ENCODE peak calls at places on chromosome 14, in six cellular contexts. One of them, this sample, is unnamed.

GRCh38 chr14:101839236-101839635 is 77.7 kb downstream of the PPP2R5C start:
- DNase-seq in progenitor cell of endocrine pancreas: no peak
- DNase-seq in osteocyte: no peak
- DNase-seq in lung: no peak
- DNase-seq in OCI-LY7: peak; percentile 88
- DNase-seq in omental fat pad: no peak
- DNase-seq in this sample: no peak

GRCh38 chr14:55938249-55938791 is 179.9 kb upstream of the PELI2 start:
- DNase-seq in progenitor cell of endocrine pancreas: no peak
- DNase-seq in osteocyte: no peak
- DNase-seq in lung: no peak
- DNase-seq in OCI-LY7: no peak
- DNase-seq in omental fat pad: no peak
- DNase-seq in this sample: no peak

GRCh38 chr14:76236172-76237130 is 84.7 kb downstream of the GPATCH2L start:
- DNase-seq in progenitor cell of endocrine pancreas: no peak
- DNase-seq in osteocyte: no peak
- DNase-seq in lung: no peak
- DNase-seq in OCI-LY7: peak; percentile 2
- DNase-seq in omental fat pad: no peak
- DNase-seq in this sample: no peak

GRCh38 chr14:104387385-104388010 is 192.1 kb upstream of the C14orf180 start:
- DNase-seq in progenitor cell of endocrine pancreas: no peak
- DNase-seq in osteocyte: peak; percentile 82
- DNase-seq in lung: no peak
- DNase-seq in OCI-LY7: no peak
- DNase-seq in omental fat pad: no peak
- DNase-seq in this sample: no peak

GRCh38 chr14:96538663-96539317 is 36.6 kb downstream of the PAPOLA start:
- DNase-seq in progenitor cell of endocrine pancreas: no peak
- DNase-seq in osteocyte: no peak
- DNase-seq in lung: no peak
- DNase-seq in OCI-LY7: no peak
- DNase-seq in omental fat pad: no peak
- DNase-seq in this sample: no peak

GRCh38 chr14:103522649-103523582 is at the start of gene CKB:
- DNase-seq in progenitor cell of endocrine pancreas: peak; percentile 59
- DNase-seq in osteocyte: no peak
- DNase-seq in lung: no peak
- DNase-seq in OCI-LY7: no peak
- DNase-seq in omental fat pad: no peak
- DNase-seq in this sample: peak; percentile 50

GRCh38 chr14:94775082-94775874 is 5.4 kb upstream of the GSC start:
- DNase-seq in progenitor cell of endocrine pancreas: no peak
- DNase-seq in osteocyte: no peak
- DNase-seq in lung: no peak
- DNase-seq in OCI-LY7: no peak
- DNase-seq in omental fat pad: no peak
- DNase-seq in this sample: no peak

GRCh38 chr14:93304771-93305170 is 28.1 kb downstream of the BTBD7 start:
- DNase-seq in progenitor cell of endocrine pancreas: no peak
- DNase-seq in osteocyte: no peak
- DNase-seq in lung: no peak
- DNase-seq in OCI-LY7: no peak
- DNase-seq in omental fat pad: no peak
- DNase-seq in this sample: no peak

GRCh38 chr14:30559638-30560071 is 697 bp downstream of the G2E3 start:
- DNase-seq in progenitor cell of endocrine pancreas: no peak
- DNase-seq in osteocyte: no peak
- DNase-seq in lung: no peak
- DNase-seq in OCI-LY7: peak; percentile 56
- DNase-seq in omental fat pad: no peak
- DNase-seq in this sample: no peak

GRCh38 chr14:93970967-93971634 is 5.3 kb downstream of the ASB2 start:
- DNase-seq in progenitor cell of endocrine pancreas: no peak
- DNase-seq in osteocyte: no peak
- DNase-seq in lung: no peak
- DNase-seq in OCI-LY7: peak; percentile 61
- DNase-seq in omental fat pad: no peak
- DNase-seq in this sample: no peak

GRCh38 chr14:67449096-67449495 is 37.1 kb upstream of the PLEK2 start:
- DNase-seq in progenitor cell of endocrine pancreas: no peak
- DNase-seq in osteocyte: no peak
- DNase-seq in lung: no peak
- DNase-seq in OCI-LY7: no peak
- DNase-seq in omental fat pad: no peak
- DNase-seq in this sample: no peak

GRCh38 chr14:68283378-68284123 is 464.0 kb downstream of the RAD51B start:
- DNase-seq in progenitor cell of endocrine pancreas: no peak
- DNase-seq in osteocyte: no peak
- DNase-seq in lung: no peak
- DNase-seq in OCI-LY7: peak; percentile 96
- DNase-seq in omental fat pad: no peak
- DNase-seq in this sample: no peak

GRCh38 chr14:51576899-51577298 is 74.8 kb upstream of the FRMD6 start:
- DNase-seq in progenitor cell of endocrine pancreas: no peak
- DNase-seq in osteocyte: no peak
- DNase-seq in lung: no peak
- DNase-seq in OCI-LY7: no peak
- DNase-seq in omental fat pad: no peak
- DNase-seq in this sample: no peak

GRCh38 chr14:41785696-41786095 is 179.0 kb downstream of the LRFN5 start:
- DNase-seq in progenitor cell of endocrine pancreas: no peak
- DNase-seq in osteocyte: no peak
- DNase-seq in lung: no peak
- DNase-seq in OCI-LY7: no peak
- DNase-seq in omental fat pad: no peak
- DNase-seq in this sample: no peak

GRCh38 chr14:100443643-100444042 is 120.5 kb downstream of the SLC25A47 start:
- DNase-seq in progenitor cell of endocrine pancreas: no peak
- DNase-seq in osteocyte: no peak
- DNase-seq in lung: no peak
- DNase-seq in OCI-LY7: no peak
- DNase-seq in omental fat pad: no peak
- DNase-seq in this sample: no peak

GRCh38 chr14:37591311-37591940 is 3.6 kb downstream of the FOXA1 start:
- DNase-seq in progenitor cell of endocrine pancreas: peak; percentile 68
- DNase-seq in osteocyte: no peak
- DNase-seq in lung: no peak
- DNase-seq in OCI-LY7: no peak
- DNase-seq in omental fat pad: no peak
- DNase-seq in this sample: no peak

GRCh38 chr14:100778951-100779690 is 46.8 kb upstream of the MEG3 start:
- DNase-seq in progenitor cell of endocrine pancreas: no peak
- DNase-seq in osteocyte: peak; percentile 70
- DNase-seq in lung: no peak
- DNase-seq in OCI-LY7: no peak
- DNase-seq in omental fat pad: no peak
- DNase-seq in this sample: no peak

GRCh38 chr14:97290977-97291376 is 493.8 kb downstream of the VRK1 start:
- DNase-seq in progenitor cell of endocrine pancreas: no peak
- DNase-seq in osteocyte: no peak
- DNase-seq in lung: no peak
- DNase-seq in OCI-LY7: no peak
- DNase-seq in omental fat pad: no peak
- DNase-seq in this sample: no peak

GRCh38 chr14:79920180-79920579 is 291.1 kb downstream of the DIO2 start:
- DNase-seq in progenitor cell of endocrine pancreas: no peak
- DNase-seq in osteocyte: no peak
- DNase-seq in lung: no peak
- DNase-seq in OCI-LY7: no peak
- DNase-seq in omental fat pad: no peak
- DNase-seq in this sample: no peak

GRCh38 chr14:50530358-50530757 is 2.0 kb downstream of the MAP4K5 start:
- DNase-seq in progenitor cell of endocrine pancreas: no peak
- DNase-seq in osteocyte: no peak
- DNase-seq in lung: no peak
- DNase-seq in OCI-LY7: no peak
- DNase-seq in omental fat pad: no peak
- DNase-seq in this sample: no peak

GRCh38 chr14:79583738-79584405 is 627.4 kb downstream of the DIO2 start:
- DNase-seq in progenitor cell of endocrine pancreas: no peak
- DNase-seq in osteocyte: no peak
- DNase-seq in lung: no peak
- DNase-seq in OCI-LY7: no peak
- DNase-seq in omental fat pad: no peak
- DNase-seq in this sample: no peak

GRCh38 chr14:65658202-65658601 is 245.7 kb downstream of the FUT8 start:
- DNase-seq in progenitor cell of endocrine pancreas: no peak
- DNase-seq in osteocyte: no peak
- DNase-seq in lung: no peak
- DNase-seq in OCI-LY7: no peak
- DNase-seq in omental fat pad: no peak
- DNase-seq in this sample: no peak

GRCh38 chr14:48333221-48333910 is 658.0 kb upstream of the MDGA2 start:
- DNase-seq in progenitor cell of endocrine pancreas: no peak
- DNase-seq in osteocyte: no peak
- DNase-seq in lung: no peak
- DNase-seq in OCI-LY7: no peak
- DNase-seq in omental fat pad: no peak
- DNase-seq in this sample: no peak

GRCh38 chr14:39372656-39373055 is 59.6 kb downstream of the FBXO33 start:
- DNase-seq in progenitor cell of endocrine pancreas: no peak
- DNase-seq in osteocyte: no peak
- DNase-seq in lung: no peak
- DNase-seq in OCI-LY7: no peak
- DNase-seq in omental fat pad: no peak
- DNase-seq in this sample: no peak

GRCh38 chr14:100523536-100524025 is 63.6 kb downstream of the BEGAIN start:
- DNase-seq in progenitor cell of endocrine pancreas: no peak
- DNase-seq in osteocyte: peak; percentile 71
- DNase-seq in lung: no peak
- DNase-seq in OCI-LY7: no peak
- DNase-seq in omental fat pad: no peak
- DNase-seq in this sample: no peak

GRCh38 chr14:91805659-91806058 is 61.7 kb downstream of the TC2N start:
- DNase-seq in progenitor cell of endocrine pancreas: no peak
- DNase-seq in osteocyte: no peak
- DNase-seq in lung: no peak
- DNase-seq in OCI-LY7: no peak
- DNase-seq in omental fat pad: no peak
- DNase-seq in this sample: no peak

GRCh38 chr14:102047808-102048540 is 38.9 kb downstream of the HSP90AA1 start:
- DNase-seq in progenitor cell of endocrine pancreas: no peak
- DNase-seq in osteocyte: no peak
- DNase-seq in lung: no peak
- DNase-seq in OCI-LY7: no peak
- DNase-seq in omental fat pad: no peak
- DNase-seq in this sample: no peak

GRCh38 chr14:80208426-80208950 is 2.8 kb downstream of the DIO2 start:
- DNase-seq in progenitor cell of endocrine pancreas: no peak
- DNase-seq in osteocyte: no peak
- DNase-seq in lung: no peak
- DNase-seq in OCI-LY7: no peak
- DNase-seq in omental fat pad: no peak
- DNase-seq in this sample: no peak

GRCh38 chr14:95770777-95771176 is 56.9 kb upstream of the TCL1A start:
- DNase-seq in progenitor cell of endocrine pancreas: no peak
- DNase-seq in osteocyte: no peak
- DNase-seq in lung: no peak
- DNase-seq in OCI-LY7: no peak
- DNase-seq in omental fat pad: no peak
- DNase-seq in this sample: no peak

GRCh38 chr14:90193925-90194324 is 62.4 kb upstream of the PSMC1 start:
- DNase-seq in progenitor cell of endocrine pancreas: no peak
- DNase-seq in osteocyte: no peak
- DNase-seq in lung: no peak
- DNase-seq in OCI-LY7: peak; percentile 9
- DNase-seq in omental fat pad: no peak
- DNase-seq in this sample: no peak
- TF ChIP-seq CTCF in progenitor cell of endocrine pancreas: peak; percentile 38
- TF ChIP-seq CTCF in osteocyte: peak; percentile 23
- TF ChIP-seq CTCF in lung: no peak
- TF ChIP-seq CTCF in OCI-LY7: peak; percentile 72
- TF ChIP-seq CTCF in omental fat pad: no peak
- TF ChIP-seq CTCF in this sample: no peak

DNA sequence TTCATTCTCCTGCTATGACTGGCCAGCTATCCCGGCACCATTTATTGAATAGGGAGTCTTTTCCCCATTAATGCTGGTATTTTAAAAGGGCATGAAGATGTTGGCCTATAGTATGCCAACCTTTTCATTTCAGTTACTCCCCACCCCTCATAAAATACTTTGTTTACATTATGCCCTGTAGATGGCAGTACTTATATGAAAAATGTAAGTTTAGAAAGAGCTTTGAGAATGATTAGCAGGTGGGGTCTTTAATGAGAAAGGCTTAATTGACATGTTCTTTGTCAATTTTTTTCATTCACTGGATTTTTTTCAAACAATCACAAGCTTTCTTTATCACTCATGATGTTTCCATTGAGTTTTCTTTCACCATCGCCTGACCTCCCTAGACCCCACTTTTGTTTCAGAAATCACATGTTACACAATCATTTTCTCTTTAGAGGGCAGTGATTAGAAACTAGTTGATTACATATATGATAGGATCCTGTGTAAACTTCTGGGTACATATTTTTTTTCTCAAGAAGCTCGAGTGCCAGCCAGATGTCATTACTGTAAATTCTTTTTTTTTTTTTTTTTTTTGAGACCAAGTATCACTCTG is 62.6 kb upstream of the PSMA6 start:
- DNase-seq in progenitor cell of endocrine pancreas: no peak
- DNase-seq in osteocyte: no peak
- DNase-seq in lung: no peak
- DNase-seq in OCI-LY7: peak; percentile 61
- DNase-seq in omental fat pad: no peak
- DNase-seq in this sample: no peak
- TF ChIP-seq CTCF in progenitor cell of endocrine pancreas: peak; percentile 24
- TF ChIP-seq CTCF in osteocyte: peak; percentile 60
- TF ChIP-seq CTCF in lung: no peak
- TF ChIP-seq CTCF in OCI-LY7: peak; percentile 87
- TF ChIP-seq CTCF in omental fat pad: no peak
- TF ChIP-seq CTCF in this sample: no peak

GRCh38 chr14:72416892-72417291 is 477.0 kb downstream of the DPF3 start:
- DNase-seq in progenitor cell of endocrine pancreas: no peak
- DNase-seq in osteocyte: no peak
- DNase-seq in lung: no peak
- DNase-seq in OCI-LY7: peak; percentile 35
- DNase-seq in omental fat pad: no peak
- DNase-seq in this sample: no peak
- TF ChIP-seq CTCF in progenitor cell of endocrine pancreas: no peak
- TF ChIP-seq CTCF in osteocyte: no peak
- TF ChIP-seq CTCF in lung: no peak
- TF ChIP-seq CTCF in OCI-LY7: peak; percentile 67
- TF ChIP-seq CTCF in omental fat pad: no peak
- TF ChIP-seq CTCF in this sample: no peak

GRCh38 chr14:71403673-71404072 is 496.4 kb downstream of the PCNX1 start:
- DNase-seq in progenitor cell of endocrine pancreas: no peak
- DNase-seq in osteocyte: no peak
- DNase-seq in lung: no peak
- DNase-seq in OCI-LY7: peak; percentile 56
- DNase-seq in omental fat pad: no peak
- DNase-seq in this sample: no peak
- TF ChIP-seq CTCF in progenitor cell of endocrine pancreas: peak; percentile 34
- TF ChIP-seq CTCF in osteocyte: peak; percentile 17
- TF ChIP-seq CTCF in lung: no peak
- TF ChIP-seq CTCF in OCI-LY7: no peak
- TF ChIP-seq CTCF in omental fat pad: no peak
- TF ChIP-seq CTCF in this sample: no peak

This sample was measured in mesothelial cell of epicardium.